ENCODE peak calls at places on chromosome 4, in eight cellular contexts. S is AG09309, F is GM06990, M is psoas muscle, N is lower leg skin, X is tibial nerve, Y is suprapubic skin, O is GM20000. L is an unnamed sample.

GRCh38 chr4:150078996-150079581 is 844 bp downstream of the DCLK2 start:
- DNase-seq in S (no peak), F (peak), M (peak), N (peak), X (peak), Y (peak), O (peak), L (peak)

GRCh38 chr4:24158031-24158430 is 268.2 kb upstream of the PPARGC1A start:
- DNase-seq in S (no peak), F (no peak), M (no peak), N (no peak), X (no peak), Y (no peak), O (no peak), L (no peak)

GRCh38 chr4:140996757-140997156 is 136.5 kb downstream of the RNF150 start:
- DNase-seq in S (peak), F (no peak), M (no peak), N (no peak), X (no peak), Y (no peak), O (no peak), L (no peak)

GRCh38 chr4:150411527-150411926 is 170.4 kb upstream of the MAB21L2 start:
- DNase-seq in S (no peak), F (no peak), M (no peak), N (no peak), X (no peak), Y (no peak), O (no peak), L (no peak)

GRCh38 chr4:141065872-141066271 is 67.4 kb downstream of the RNF150 start:
- DNase-seq in S (no peak), F (no peak), M (no peak), N (no peak), X (no peak), Y (no peak), O (no peak), L (no peak)

GRCh38 chr4:36363024-36363423 is 81.6 kb downstream of the DTHD1 start:
- DNase-seq in S (no peak), F (no peak), M (no peak), N (no peak), X (no peak), Y (no peak), O (no peak), L (no peak)

GRCh38 chr4:5338511-5338910 is 287.2 kb downstream of the STK32B start:
- DNase-seq in S (no peak), F (no peak), M (no peak), N (no peak), X (no peak), Y (no peak), O (no peak), L (no peak)

GRCh38 chr4:150139297-150139696 is 61.1 kb downstream of the DCLK2 start:
- DNase-seq in S (no peak), F (no peak), M (no peak), N (no peak), X (no peak), Y (no peak), O (no peak), L (no peak)

GRCh38 chr4:186820371-186820990 is 96.8 kb upstream of the FAT1 start:
- DNase-seq in S (no peak), F (no peak), M (no peak), N (no peak), X (no peak), Y (no peak), O (no peak), L (no peak)

GRCh38 chr4:152161676-152162330 is 374.1 kb downstream of the FBXW7 start:
- DNase-seq in S (no peak), F (no peak), M (no peak), N (no peak), X (no peak), Y (no peak), O (no peak), L (no peak)

GRCh38 chr4:3522651-3523050 is 9.6 kb downstream of the LRPAP1 start:
- DNase-seq in S (no peak), F (no peak), M (peak), N (peak), X (no peak), Y (no peak), O (no peak), L (no peak)

GRCh38 chr4:1763550-1764080 is 29.5 kb upstream of the FGFR3 start:
- DNase-seq in S (no peak), F (no peak), M (no peak), N (no peak), X (peak), Y (no peak), O (peak), L (peak)

GRCh38 chr4:75345436-75345835 is 168.8 kb downstream of the RCHY1 start:
- DNase-seq in S (no peak), F (no peak), M (no peak), N (no peak), X (no peak), Y (no peak), O (no peak), L (no peak)

GRCh38 chr4:858831-859451 is 33.0 kb upstream of the CPLX1 start:
- DNase-seq in S (no peak), F (no peak), M (peak), N (no peak), X (no peak), Y (peak), O (no peak), L (no peak)

GRCh38 chr4:121072836-121073362 is 564 bp upstream of the NDNF start:
- DNase-seq in S (no peak), F (peak), M (no peak), N (peak), X (no peak), Y (no peak), O (peak), L (no peak)

GRCh38 chr4:20778896-20779295 is 78.6 kb downstream of the PACRGL start:
- DNase-seq in S (no peak), F (no peak), M (no peak), N (no peak), X (no peak), Y (no peak), O (no peak), L (no peak)

GRCh38 chr4:154189346-154189745 is 302.3 kb downstream of the DCHS2 start:
- DNase-seq in S (no peak), F (no peak), M (no peak), N (no peak), X (no peak), Y (no peak), O (no peak), L (no peak)

GRCh38 chr4:95715830-95716229 is 124.1 kb upstream of the PDHA2 start:
- DNase-seq in S (no peak), F (no peak), M (no peak), N (no peak), X (no peak), Y (no peak), O (no peak), L (no peak)

GRCh38 chr4:74665346-74665745 is 129.0 kb downstream of the BTC start:
- DNase-seq in S (no peak), F (no peak), M (no peak), N (peak), X (no peak), Y (no peak), O (no peak), L (no peak)

GRCh38 chr4:148302416-148302815 is 139.8 kb downstream of the NR3C2 start:
- DNase-seq in S (no peak), F (no peak), M (no peak), N (no peak), X (no peak), Y (no peak), O (no peak), L (no peak)

GRCh38 chr4:635851-636627 is 10.7 kb downstream of the PDE6B start:
- DNase-seq in S (no peak), F (no peak), M (peak), N (no peak), X (no peak), Y (peak), O (no peak), L (no peak)

GRCh38 chr4:52643190-52643589 is 15.9 kb downstream of the USP46 start:
- DNase-seq in S (no peak), F (no peak), M (no peak), N (no peak), X (no peak), Y (no peak), O (no peak), L (no peak)

GRCh38 chr4:35520059-35520458 is 724.3 kb downstream of the ARAP2 start:
- DNase-seq in S (no peak), F (no peak), M (no peak), N (no peak), X (no peak), Y (no peak), O (no peak), L (no peak)

GRCh38 chr4:90816754-90817153 is 689.6 kb downstream of the CCSER1 start:
- DNase-seq in S (no peak), F (no peak), M (no peak), N (no peak), X (no peak), Y (no peak), O (no peak), L (no peak)

GRCh38 chr4:150237110-150237852 is 159.0 kb downstream of the DCLK2 start:
- DNase-seq in S (peak), F (no peak), M (no peak), N (no peak), X (no peak), Y (no peak), O (no peak), L (no peak)

GRCh38 chr4:184419976-184420375 is 54.4 kb downstream of the IRF2 start:
- DNase-seq in S (no peak), F (no peak), M (no peak), N (no peak), X (no peak), Y (no peak), O (no peak), L (no peak)

GRCh38 chr4:77820836-77821561 is 1.8 kb upstream of the CNOT6L start:
- DNase-seq in S (no peak), F (no peak), M (no peak), N (no peak), X (no peak), Y (no peak), O (peak), L (peak)

GRCh38 chr4:8543623-8544022 is 36.6 kb upstream of the GPR78 start:
- DNase-seq in S (no peak), F (no peak), M (no peak), N (no peak), X (no peak), Y (peak), O (no peak), L (no peak)

GRCh38 chr4:4687935-4688727 is 146.3 kb upstream of the STX18 start:
- DNase-seq in S (no peak), F (no peak), M (no peak), N (no peak), X (no peak), Y (no peak), O (no peak), L (no peak)

GRCh38 chr4:112817933-112818921 is 181.3 kb downstream of the LARP7 start:
- DNase-seq in S (peak), F (peak), M (peak), N (peak), X (peak), Y (peak), O (peak), L (peak)
- TF ChIP-seq CTCF in S (no peak), F (no peak), M (no peak), N (no peak), X (no peak), Y (no peak), O (no peak), L (peak)

DNA sequence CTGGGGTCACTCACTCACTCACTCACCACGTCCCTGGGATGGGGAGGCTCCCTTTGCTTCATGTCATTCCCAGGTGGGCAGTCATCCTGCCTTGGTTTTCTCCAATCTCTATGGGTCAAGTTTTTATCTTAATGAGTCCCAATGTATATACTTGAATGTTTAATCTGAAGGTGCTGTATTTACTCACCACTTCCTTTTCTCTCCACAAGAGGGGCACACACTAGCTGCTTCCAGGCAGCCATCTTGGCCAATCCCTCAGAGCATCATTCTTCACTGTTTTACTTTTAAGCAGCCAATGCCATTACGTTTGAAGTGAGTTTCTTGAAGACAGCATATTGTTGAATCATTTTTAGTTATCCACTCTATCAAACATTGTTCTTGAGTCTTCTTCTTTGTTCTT is 153.4 kb upstream of the ARSJ start:
- DNase-seq in S (no peak), F (no peak), M (no peak), N (no peak), X (no peak), Y (no peak), O (no peak), L (no peak)
- TF ChIP-seq CTCF in S (no peak), F (peak), M (no peak), N (no peak), X (no peak), Y (no peak), O (no peak), L (no peak)

GRCh38 chr4:67546971-67547370 is 1.7 kb upstream of the CENPC start:
- DNase-seq in S (no peak), F (no peak), M (no peak), N (no peak), X (no peak), Y (no peak), O (no peak), L (no peak)
- TF ChIP-seq CTCF in S (no peak), F (no peak), M (no peak), N (no peak), X (no peak), Y (no peak), O (no peak), L (no peak)

DNA sequence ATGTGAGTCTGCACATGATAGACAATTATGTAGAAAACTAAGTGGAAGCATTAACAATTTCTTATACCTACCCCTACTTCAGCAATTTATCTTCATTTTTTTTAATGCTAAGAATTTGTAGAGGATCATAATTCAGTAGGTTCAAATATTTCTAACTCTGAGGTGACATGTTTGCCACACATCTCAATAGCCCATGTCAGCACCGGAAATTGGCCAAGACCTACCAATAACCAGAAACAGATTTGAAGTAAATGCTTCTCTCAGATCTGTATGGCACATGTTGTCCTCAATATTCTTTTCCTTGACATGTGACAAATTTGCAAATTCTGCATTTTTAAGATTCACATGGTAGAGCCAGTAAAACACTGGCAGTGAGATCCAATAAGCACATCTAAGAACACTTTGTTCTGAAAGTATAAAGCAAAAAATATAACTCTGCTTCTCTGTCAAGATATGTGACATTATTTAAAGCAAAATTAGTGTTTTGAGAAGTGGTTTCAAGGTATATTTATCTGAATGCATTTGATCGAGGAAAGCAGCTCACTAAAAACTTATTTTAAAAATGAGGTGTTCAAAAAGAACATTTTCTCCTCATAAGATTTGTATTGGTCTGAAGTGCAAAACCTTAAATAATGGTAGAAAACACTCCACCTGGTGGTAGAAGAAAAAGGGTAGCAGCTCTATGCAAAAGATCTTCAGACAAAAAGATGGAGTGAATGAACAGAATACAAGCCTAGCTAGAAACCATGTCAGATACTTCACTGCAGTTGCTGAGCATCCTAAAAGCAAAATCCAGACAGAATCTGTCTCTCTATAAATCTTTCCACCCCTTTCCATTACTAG is 513.9 kb upstream of the FAM241A start:
- DNase-seq in S (peak), F (no peak), M (no peak), N (no peak), X (no peak), Y (no peak), O (no peak), L (no peak)
- TF ChIP-seq CTCF in S (peak), F (peak), M (no peak), N (no peak), X (no peak), Y (no peak), O (peak), L (peak)

GRCh38 chr4:56435001-56435747 is at the start of gene PPAT:
- DNase-seq in S (peak), F (peak), M (peak), N (peak), X (peak), Y (peak), O (peak), L (peak)
- TF ChIP-seq CTCF in S (peak), F (peak), M (peak), N (no peak), X (peak), Y (no peak), O (no peak), L (peak)

GRCh38 chr4:86223472-86223871 is 136.4 kb downstream of the MAPK10 start:
- DNase-seq in S (peak), F (peak), M (no peak), N (no peak), X (no peak), Y (no peak), O (peak), L (peak)
- TF ChIP-seq CTCF in S (peak), F (peak), M (no peak), N (no peak), X (no peak), Y (no peak), O (peak), L (peak)

GRCh38 chr4:157204634-157205244 is 15.8 kb upstream of the GRIA2 start:
- DNase-seq in S (no peak), F (no peak), M (no peak), N (peak), X (no peak), Y (no peak), O (peak), L (peak)
- TF ChIP-seq CTCF in S (peak), F (peak), M (peak), N (no peak), X (no peak), Y (no peak), O (peak), L (peak)

L was measured in GM13977.